ENCODE peak calls at places on chromosome 18, in ten cellular contexts. B is left cardiac atrium; Z is dorsolateral prefrontal cortex; J is stimulated activated CD4-positive, alpha-beta T cell treated with anti-CD3 and anti-CD28 coated beads, Interleukin-4, amount 100 ng/mL, for 48 hours; T is A549; Y is HTR-8/SVneo; P is mesenchymal stem cell; O is hippocampal formation; V is neural progenitor cell; W is ovary. E is an unnamed sample.
A peak's percentile ranks its signal among the peaks of the same experiment; 100 is the strongest.

GRCh38 chr18:13147146-13147545 is 71.4 kb upstream of the LDLRAD4 start:
- DNase-seq in W (no peak), V (no peak), Z (no peak), T (no peak), J (no peak), Y (no peak), O (no peak), P (no peak), B (no peak), E (no peak)

GRCh38 chr18:73261243-73261642 is 393.5 kb upstream of the NETO1 start:
- DNase-seq in P (no peak), Z (no peak), J (no peak), O (no peak), W (no peak), B (no peak), V (no peak), Y (no peak), T (no peak), E (no peak)

GRCh38 chr18:32349728-32350395 is 120.8 kb downstream of the GAREM1 start:
- DNase-seq in O (peak; percentile 52), W (peak; percentile 81), P (peak; percentile 95), T (peak; percentile 13), J (no peak), Z (no peak), Y (peak; percentile 19), V (peak; percentile 8), B (peak; percentile 73), E (no peak)

GRCh38 chr18:33802955-33803354 is 224.9 kb downstream of the ASXL3 start:
- DNase-seq in B (no peak), V (no peak), P (no peak), Z (no peak), J (no peak), O (no peak), W (no peak), Y (no peak), T (no peak), E (no peak)

GRCh38 chr18:5628512-5629255 is 84.9 kb upstream of the EPB41L3 start:
- DNase-seq in O (peak; percentile 9), J (no peak), T (no peak), B (peak; percentile 70), Y (no peak), V (peak; percentile 71), P (peak; percentile 7), Z (peak; percentile 56), W (peak; percentile 50), E (peak; percentile 63)

GRCh38 chr18:75483662-75484061 is 56.2 kb upstream of the SMIM21 start:
- DNase-seq in T (no peak), O (no peak), Z (no peak), B (no peak), W (no peak), Y (no peak), P (no peak), V (no peak), J (no peak), E (peak; percentile 29)

GRCh38 chr18:11809895-11810294 is 41.3 kb upstream of the CHMP1B start:
- DNase-seq in P (no peak), V (peak; percentile 52), Y (no peak), Z (no peak), B (no peak), J (no peak), T (no peak), O (no peak), W (no peak), E (no peak)

GRCh38 chr18:50044402-50044801 is 150.5 kb downstream of the MYO5B start:
- DNase-seq in B (no peak), Y (no peak), P (no peak), O (no peak), V (peak; percentile 16), Z (no peak), J (no peak), W (no peak), T (no peak), E (peak; percentile 57)

GRCh38 chr18:5653802-5654201 is 110.0 kb upstream of the EPB41L3 start:
- DNase-seq in B (no peak), Y (no peak), W (no peak), J (no peak), T (no peak), Z (no peak), O (no peak), P (no peak), V (no peak), E (no peak)

GRCh38 chr18:41146301-41146700 is 808.7 kb upstream of the PIK3C3 start:
- DNase-seq in O (no peak), V (peak; percentile 48), T (no peak), Y (no peak), W (no peak), Z (no peak), J (no peak), P (no peak), B (no peak), E (peak; percentile 3)

GRCh38 chr18:79542213-79542612 is 137.4 kb upstream of the CTDP1 start:
- DNase-seq in Z (no peak), T (no peak), O (no peak), Y (no peak), V (no peak), P (no peak), B (no peak), J (no peak), W (no peak), E (no peak)

GRCh38 chr18:32899819-32900218 is 127.0 kb upstream of the KLHL14 start:
- DNase-seq in B (no peak), J (no peak), Y (no peak), O (no peak), Z (no peak), V (no peak), P (no peak), W (no peak), T (no peak), E (no peak)

E was measured in GM23338.